ENCODE peak calls at places on chromosomes 3 and 15, in four cellular contexts. W, N, U and L are unnamed samples.

GRCh38 chr3:191809326-191809949 is 348.5 kb downstream of the PYDC2 start:
- DNase-seq in W (no peak), N (no peak), U (no peak), L (no peak)

GRCh38 chr3:184317201-184317600 is 2.8 kb downstream of the EIF4G1 start:
- DNase-seq in W (no peak), N (no peak), U (no peak), L (no peak)

GRCh38 chr15:65421360-65422215 is 1.2 kb downstream of the IGDCC4 start:
- DNase-seq in W (peak; percentile 63), N (peak; percentile 46), U (no peak), L (no peak)

GRCh38 chr3:46440531-46441294 is 24.0 kb downstream of the LTF start:
- DNase-seq in W (no peak), N (no peak), U (no peak), L (no peak)

GRCh38 chr3:114758828-114759709 is 388.0 kb downstream of the ZBTB20 start:
- DNase-seq in W (peak; percentile 93), N (peak; percentile 26), U (no peak), L (no peak)

GRCh38 chr15:31489801-31490646 is 163.4 kb downstream of the KLF13 start:
- DNase-seq in W (peak; percentile 72), N (no peak), U (peak; percentile 37), L (no peak)

GRCh38 chr3:101671014-101671413 is 5.9 kb downstream of the ZBTB11 start:
- DNase-seq in W (no peak), N (no peak), U (no peak), L (no peak)

GRCh38 chr15:41233367-41233771 is 2.3 kb downstream of the CHP1 start:
- DNase-seq in W (peak; percentile 81), N (peak; percentile 59), U (peak; percentile 53), L (no peak)

GRCh38 chr3:100329800-100330489 is 4.6 kb upstream of the NIT2 start:
- DNase-seq in W (no peak), N (no peak), U (no peak), L (no peak)

GRCh38 chr3:122774564-122774963 is 19.1 kb downstream of the HSPBAP1 start:
- DNase-seq in W (peak; percentile 12), N (no peak), U (peak; percentile 63), L (no peak)

GRCh38 chr3:52290596-52291507 is 3.2 kb downstream of the GLYCTK start:
- DNase-seq in W (no peak), N (no peak), U (no peak), L (no peak)

GRCh38 chr3:80278056-80278455 is 510.3 kb upstream of the ROBO1 start:
- DNase-seq in W (no peak), N (no peak), U (no peak), L (no peak)

GRCh38 chr3:63625161-63625560 is 27.3 kb upstream of the SNTN start:
- DNase-seq in W (peak; percentile 68), N (peak; percentile 63), U (peak; percentile 94), L (no peak)

GRCh38 chr3:63863150-63864007 is at the start of the genes ATXN7 and THOC7:
- DNase-seq in W (peak; percentile 51), N (no peak), U (peak; percentile 52), L (no peak)

GRCh38 chr3:123880998-123881561 is 3.1 kb downstream of the MYLK start:
- DNase-seq in W (peak; percentile 68), N (peak; percentile 13), U (peak; percentile 34), L (no peak)

GRCh38 chr3:123877466-123877865 is 6.7 kb downstream of the MYLK start:
- DNase-seq in W (no peak), N (no peak), U (no peak), L (no peak)

GRCh38 chr3:123877965-123878364 is 6.2 kb downstream of the MYLK start:
- DNase-seq in W (no peak), N (no peak), U (no peak), L (no peak)

GRCh38 chr3:123878807-123879206 is 5.3 kb downstream of the MYLK start:
- DNase-seq in W (no peak), N (no peak), U (no peak), L (no peak)

DNA sequence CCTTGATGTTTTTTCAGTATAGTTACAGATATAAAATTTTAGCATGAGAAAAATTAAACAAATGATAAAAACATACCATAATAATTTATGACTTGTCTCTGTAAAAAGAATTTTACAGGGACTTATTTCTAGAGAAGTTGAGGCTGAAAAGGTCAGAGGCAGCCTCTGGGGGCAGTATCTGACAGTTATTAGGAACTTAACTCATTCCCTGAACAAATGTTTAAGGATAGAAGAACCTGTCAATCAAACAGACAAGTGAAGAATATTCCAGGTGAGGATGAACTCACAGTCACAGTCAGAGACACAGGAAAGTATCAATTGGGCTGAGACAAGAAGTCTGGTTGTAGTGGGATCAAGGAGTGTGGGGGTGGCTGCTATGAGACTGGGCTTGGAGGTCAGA is 7.3 kb downstream of the MYLK start:
- DNase-seq in W (no peak), N (no peak), U (no peak), L (no peak)
- TF ChIP-seq CTCF in W (no peak), N (peak; percentile 24), U (peak; percentile 43), L (peak; percentile 55)

DNA sequence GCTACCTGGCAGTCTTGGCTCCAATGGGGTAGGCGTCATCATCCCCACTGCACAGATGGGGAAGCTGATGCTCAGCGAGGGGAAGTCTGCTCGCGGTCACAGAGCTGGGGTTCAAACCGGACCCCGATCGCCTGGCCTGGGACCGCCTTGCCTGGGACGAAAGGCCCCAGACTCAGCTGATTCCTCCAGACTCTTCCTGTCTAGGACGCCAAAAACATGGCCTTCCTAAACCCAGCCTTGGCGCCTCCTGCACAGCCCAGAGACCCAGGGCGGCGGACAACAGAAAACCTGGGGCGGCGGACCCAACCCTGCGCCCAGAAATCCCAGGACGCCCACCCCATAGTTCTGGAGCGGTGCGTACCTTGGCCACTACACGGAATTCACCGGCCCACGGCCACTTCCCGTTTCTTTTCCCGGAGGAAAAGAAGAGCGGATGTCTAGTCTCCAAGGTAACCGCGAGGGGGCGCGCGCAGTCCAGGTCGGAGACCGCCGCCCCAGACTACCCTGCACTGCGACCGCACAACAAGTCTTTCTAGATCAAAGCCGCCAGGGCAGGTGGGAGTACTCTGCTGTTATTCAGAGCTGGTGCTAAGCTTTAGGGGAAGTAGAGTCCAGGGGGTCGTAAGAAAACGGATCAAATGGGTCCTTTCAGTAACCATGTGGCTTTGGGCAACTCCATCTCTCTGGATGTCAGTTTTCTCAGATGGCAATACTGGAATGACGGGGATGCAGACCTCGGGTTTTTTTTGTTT is 4.9 kb upstream of the IL17RD start:
- DNase-seq in W (peak; percentile 65), N (peak; percentile 8), U (peak; percentile 34), L (no peak)
- H3K4me3 ChIP-seq in W (peak overlapping the region; percentile 56), N (peak overlapping the region; percentile 57), U (peak overlapping the region; percentile 63), L (peak overlapping the region; percentile 59)

GRCh38 chr15:101091080-101092017 is 160.5 kb downstream of the CHSY1 start:
- DNase-seq in W (peak; percentile 92), N (peak; percentile 24), U (peak; percentile 89), L (no peak)
- TF ChIP-seq CTCF in W (no peak), N (no peak), U (no peak), L (no peak)

DNA sequence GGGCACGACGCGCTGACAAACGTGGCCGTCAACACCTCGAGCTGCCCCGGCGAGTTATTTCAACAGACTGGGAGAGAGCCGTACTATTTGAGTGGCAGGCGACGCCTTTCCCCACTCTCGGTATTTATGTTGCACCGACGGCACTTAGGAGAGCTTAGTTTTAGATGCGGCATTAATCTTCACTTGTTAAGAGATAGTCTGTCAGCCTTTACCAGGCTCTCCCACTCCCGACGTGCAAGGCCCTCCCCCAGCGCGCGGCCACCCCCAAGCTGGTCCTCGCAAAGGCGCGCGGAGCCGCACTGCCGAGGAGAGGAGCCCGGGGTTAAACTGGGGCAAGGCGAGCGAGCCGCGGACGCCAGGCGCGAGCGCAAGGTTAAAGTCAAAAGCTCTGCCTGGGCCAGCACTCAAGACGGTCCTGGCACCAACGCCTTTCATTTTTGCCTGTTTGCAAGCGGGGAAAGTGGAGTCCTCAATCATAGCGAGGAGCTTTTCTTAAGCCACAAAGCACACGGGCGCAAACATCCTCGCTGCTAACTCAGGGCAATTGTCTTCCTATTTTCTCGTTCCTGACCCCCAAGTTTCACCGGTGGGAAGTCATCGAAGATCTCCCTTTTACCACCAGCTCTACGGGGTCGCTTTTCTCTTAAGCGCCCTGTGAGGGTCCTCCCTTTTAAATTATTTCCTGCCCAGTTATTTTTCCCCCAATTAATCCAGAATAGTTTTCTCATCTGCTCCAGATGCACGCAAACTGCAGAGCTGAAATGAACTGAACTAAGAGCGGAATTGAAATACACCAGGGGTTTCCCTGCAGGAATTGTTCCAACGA is 86.6 kb downstream of the NR2F2 start:
- DNase-seq in W (peak; percentile 44), N (no peak), U (no peak), L (no peak)
- H3K4me3 ChIP-seq in W (peak overlapping the region; percentile 27), N (peak overlapping the region; percentile 31), U (peak overlapping the region; percentile 46), L (peak overlapping the region; percentile 49)